ENCODE peak calls at places on chromosomes 1 and 21, in eight cellular contexts. One of them, this sample, is unnamed.
A peak's percentile ranks its signal among the peaks of the same experiment; 100 is the strongest.

GRCh38 chr1:199007423-199007822 is 368.6 kb downstream of the PTPRC start:
- DNase-seq in stimulated activated CD8-positive, alpha-beta memory T cell treated with anti-CD3 and anti-CD28 coated beads, Interleukin-2, amount 100 ng/mL, for 1 hour: no peak
- DNase-seq in A549: no peak
- DNase-seq in HT1080: peak; percentile 24
- DNase-seq in omental fat pad: no peak
- DNase-seq in BJ: no peak
- DNase-seq in AG10803: peak; percentile 5
- DNase-seq in SJSA1: no peak
- DNase-seq in this sample: no peak

GRCh38 chr1:64549464-64550239 is 79.7 kb downstream of the CACHD1 start:
- DNase-seq in stimulated activated CD8-positive, alpha-beta memory T cell treated with anti-CD3 and anti-CD28 coated beads, Interleukin-2, amount 100 ng/mL, for 1 hour: no peak
- DNase-seq in A549: no peak
- DNase-seq in HT1080: no peak
- DNase-seq in omental fat pad: no peak
- DNase-seq in BJ: no peak
- DNase-seq in AG10803: no peak
- DNase-seq in SJSA1: no peak
- DNase-seq in this sample: no peak

GRCh38 chr1:158060001-158060400 is 66.6 kb downstream of the KIRREL1 start:
- DNase-seq in stimulated activated CD8-positive, alpha-beta memory T cell treated with anti-CD3 and anti-CD28 coated beads, Interleukin-2, amount 100 ng/mL, for 1 hour: no peak
- DNase-seq in A549: no peak
- DNase-seq in HT1080: no peak
- DNase-seq in omental fat pad: no peak
- DNase-seq in BJ: no peak
- DNase-seq in AG10803: no peak
- DNase-seq in SJSA1: no peak
- DNase-seq in this sample: no peak

GRCh38 chr1:20137055-20137454 is 2.1 kb upstream of the PLA2G2F start:
- DNase-seq in stimulated activated CD8-positive, alpha-beta memory T cell treated with anti-CD3 and anti-CD28 coated beads, Interleukin-2, amount 100 ng/mL, for 1 hour: no peak
- DNase-seq in A549: no peak
- DNase-seq in HT1080: no peak
- DNase-seq in omental fat pad: no peak
- DNase-seq in BJ: no peak
- DNase-seq in AG10803: no peak
- DNase-seq in SJSA1: no peak
- DNase-seq in this sample: no peak

GRCh38 chr1:32494196-32494595 is 29.3 kb downstream of the ZBTB8B start:
- DNase-seq in stimulated activated CD8-positive, alpha-beta memory T cell treated with anti-CD3 and anti-CD28 coated beads, Interleukin-2, amount 100 ng/mL, for 1 hour: no peak
- DNase-seq in A549: no peak
- DNase-seq in HT1080: no peak
- DNase-seq in omental fat pad: no peak
- DNase-seq in BJ: no peak
- DNase-seq in AG10803: no peak
- DNase-seq in SJSA1: peak; percentile 9
- DNase-seq in this sample: no peak

GRCh38 chr1:153790996-153791855 is 16.0 kb downstream of the SLC27A3 start:
- DNase-seq in stimulated activated CD8-positive, alpha-beta memory T cell treated with anti-CD3 and anti-CD28 coated beads, Interleukin-2, amount 100 ng/mL, for 1 hour: no peak
- DNase-seq in A549: no peak
- DNase-seq in HT1080: peak; percentile 69
- DNase-seq in omental fat pad: no peak
- DNase-seq in BJ: peak; percentile 75
- DNase-seq in AG10803: peak; percentile 95
- DNase-seq in SJSA1: peak; percentile 66
- DNase-seq in this sample: no peak

GRCh38 chr1:159653201-159653600 is 61.2 kb downstream of the CRP start:
- DNase-seq in stimulated activated CD8-positive, alpha-beta memory T cell treated with anti-CD3 and anti-CD28 coated beads, Interleukin-2, amount 100 ng/mL, for 1 hour: no peak
- DNase-seq in A549: no peak
- DNase-seq in HT1080: no peak
- DNase-seq in omental fat pad: no peak
- DNase-seq in BJ: peak; percentile 33
- DNase-seq in AG10803: peak; percentile 85
- DNase-seq in SJSA1: no peak
- DNase-seq in this sample: no peak

GRCh38 chr1:172308148-172308547 is 112.3 kb upstream of the C1orf105 start:
- DNase-seq in stimulated activated CD8-positive, alpha-beta memory T cell treated with anti-CD3 and anti-CD28 coated beads, Interleukin-2, amount 100 ng/mL, for 1 hour: no peak
- DNase-seq in A549: no peak
- DNase-seq in HT1080: no peak
- DNase-seq in omental fat pad: no peak
- DNase-seq in BJ: no peak
- DNase-seq in AG10803: no peak
- DNase-seq in SJSA1: no peak
- DNase-seq in this sample: no peak

GRCh38 chr1:227429447-227430359 is 111.4 kb upstream of the CDC42BPA start:
- DNase-seq in stimulated activated CD8-positive, alpha-beta memory T cell treated with anti-CD3 and anti-CD28 coated beads, Interleukin-2, amount 100 ng/mL, for 1 hour: no peak
- DNase-seq in A549: no peak
- DNase-seq in HT1080: peak; percentile 56
- DNase-seq in omental fat pad: no peak
- DNase-seq in BJ: peak; percentile 40
- DNase-seq in AG10803: peak; percentile 78
- DNase-seq in SJSA1: peak; percentile 62
- DNase-seq in this sample: no peak

GRCh38 chr1:180632326-180633088 is 685 bp downstream of the XPR1 start:
- DNase-seq in stimulated activated CD8-positive, alpha-beta memory T cell treated with anti-CD3 and anti-CD28 coated beads, Interleukin-2, amount 100 ng/mL, for 1 hour: peak; percentile 8
- DNase-seq in A549: peak; percentile 60
- DNase-seq in HT1080: peak; percentile 19
- DNase-seq in omental fat pad: peak; percentile 39
- DNase-seq in BJ: no peak
- DNase-seq in AG10803: no peak
- DNase-seq in SJSA1: no peak
- DNase-seq in this sample: no peak

GRCh38 chr21:14991957-14992356 is 72.8 kb downstream of the NRIP1 start:
- DNase-seq in stimulated activated CD8-positive, alpha-beta memory T cell treated with anti-CD3 and anti-CD28 coated beads, Interleukin-2, amount 100 ng/mL, for 1 hour: no peak
- DNase-seq in A549: no peak
- DNase-seq in HT1080: peak; percentile 53
- DNase-seq in omental fat pad: no peak
- DNase-seq in BJ: no peak
- DNase-seq in AG10803: no peak
- DNase-seq in SJSA1: peak; percentile 33
- DNase-seq in this sample: no peak

GRCh38 chr1:71861022-71861421 is 421.3 kb downstream of the NEGR1 start:
- DNase-seq in stimulated activated CD8-positive, alpha-beta memory T cell treated with anti-CD3 and anti-CD28 coated beads, Interleukin-2, amount 100 ng/mL, for 1 hour: no peak
- DNase-seq in A549: no peak
- DNase-seq in HT1080: peak; percentile 88
- DNase-seq in omental fat pad: no peak
- DNase-seq in BJ: peak; percentile 23
- DNase-seq in AG10803: peak; percentile 69
- DNase-seq in SJSA1: no peak
- DNase-seq in this sample: no peak

GRCh38 chr1:223837206-223837605 is 8.5 kb downstream of the TP53BP2 start:
- DNase-seq in stimulated activated CD8-positive, alpha-beta memory T cell treated with anti-CD3 and anti-CD28 coated beads, Interleukin-2, amount 100 ng/mL, for 1 hour: no peak
- DNase-seq in A549: no peak
- DNase-seq in HT1080: no peak
- DNase-seq in omental fat pad: no peak
- DNase-seq in BJ: no peak
- DNase-seq in AG10803: no peak
- DNase-seq in SJSA1: no peak
- DNase-seq in this sample: no peak

GRCh38 chr1:213104604-213105003 is 53.6 kb downstream of the RPS6KC1 start:
- DNase-seq in stimulated activated CD8-positive, alpha-beta memory T cell treated with anti-CD3 and anti-CD28 coated beads, Interleukin-2, amount 100 ng/mL, for 1 hour: no peak
- DNase-seq in A549: no peak
- DNase-seq in HT1080: no peak
- DNase-seq in omental fat pad: no peak
- DNase-seq in BJ: no peak
- DNase-seq in AG10803: no peak
- DNase-seq in SJSA1: no peak
- DNase-seq in this sample: no peak

GRCh38 chr1:197144570-197145325 is 1.7 kb downstream of the ASPM start:
- DNase-seq in stimulated activated CD8-positive, alpha-beta memory T cell treated with anti-CD3 and anti-CD28 coated beads, Interleukin-2, amount 100 ng/mL, for 1 hour: no peak
- DNase-seq in A549: no peak
- DNase-seq in HT1080: peak; percentile 31
- DNase-seq in omental fat pad: no peak
- DNase-seq in BJ: no peak
- DNase-seq in AG10803: peak; percentile 28
- DNase-seq in SJSA1: peak; percentile 38
- DNase-seq in this sample: no peak

GRCh38 chr1:235953801-235954200 is 87.1 kb upstream of the LYST start:
- DNase-seq in stimulated activated CD8-positive, alpha-beta memory T cell treated with anti-CD3 and anti-CD28 coated beads, Interleukin-2, amount 100 ng/mL, for 1 hour: no peak
- DNase-seq in A549: no peak
- DNase-seq in HT1080: peak; percentile 80
- DNase-seq in omental fat pad: no peak
- DNase-seq in BJ: peak; percentile 74
- DNase-seq in AG10803: peak; percentile 96
- DNase-seq in SJSA1: peak; percentile 87
- DNase-seq in this sample: no peak

GRCh38 chr1:115404936-115405335 is 66.9 kb upstream of the NGF start:
- DNase-seq in stimulated activated CD8-positive, alpha-beta memory T cell treated with anti-CD3 and anti-CD28 coated beads, Interleukin-2, amount 100 ng/mL, for 1 hour: no peak
- DNase-seq in A549: no peak
- DNase-seq in HT1080: no peak
- DNase-seq in omental fat pad: no peak
- DNase-seq in BJ: no peak
- DNase-seq in AG10803: no peak
- DNase-seq in SJSA1: no peak
- DNase-seq in this sample: no peak

GRCh38 chr1:58855351-58856165 is 71.7 kb upstream of the JUN start:
- DNase-seq in stimulated activated CD8-positive, alpha-beta memory T cell treated with anti-CD3 and anti-CD28 coated beads, Interleukin-2, amount 100 ng/mL, for 1 hour: no peak
- DNase-seq in A549: no peak
- DNase-seq in HT1080: peak; percentile 67
- DNase-seq in omental fat pad: no peak
- DNase-seq in BJ: no peak
- DNase-seq in AG10803: peak; percentile 20
- DNase-seq in SJSA1: peak; percentile 76
- DNase-seq in this sample: no peak

GRCh38 chr21:41758550-41758949 is 8.3 kb downstream of the RIPK4 start:
- DNase-seq in stimulated activated CD8-positive, alpha-beta memory T cell treated with anti-CD3 and anti-CD28 coated beads, Interleukin-2, amount 100 ng/mL, for 1 hour: no peak
- DNase-seq in A549: no peak
- DNase-seq in HT1080: peak; percentile 63
- DNase-seq in omental fat pad: no peak
- DNase-seq in BJ: no peak
- DNase-seq in AG10803: no peak
- DNase-seq in SJSA1: peak; percentile 80
- DNase-seq in this sample: no peak

GRCh38 chr1:68188060-68188538 is 44.2 kb downstream of the WLS start:
- DNase-seq in stimulated activated CD8-positive, alpha-beta memory T cell treated with anti-CD3 and anti-CD28 coated beads, Interleukin-2, amount 100 ng/mL, for 1 hour: no peak
- DNase-seq in A549: no peak
- DNase-seq in HT1080: no peak
- DNase-seq in omental fat pad: no peak
- DNase-seq in BJ: no peak
- DNase-seq in AG10803: no peak
- DNase-seq in SJSA1: peak; percentile 60
- DNase-seq in this sample: no peak

GRCh38 chr1:165383067-165383466 is 26.6 kb upstream of the LMX1A start:
- DNase-seq in stimulated activated CD8-positive, alpha-beta memory T cell treated with anti-CD3 and anti-CD28 coated beads, Interleukin-2, amount 100 ng/mL, for 1 hour: no peak
- DNase-seq in A549: no peak
- DNase-seq in HT1080: peak; percentile 11
- DNase-seq in omental fat pad: no peak
- DNase-seq in BJ: peak; percentile 56
- DNase-seq in AG10803: peak; percentile 94
- DNase-seq in SJSA1: no peak
- DNase-seq in this sample: peak; percentile 79

GRCh38 chr1:67019121-67019520 is 34.8 kb downstream of the SLC35D1 start:
- DNase-seq in stimulated activated CD8-positive, alpha-beta memory T cell treated with anti-CD3 and anti-CD28 coated beads, Interleukin-2, amount 100 ng/mL, for 1 hour: no peak
- DNase-seq in A549: no peak
- DNase-seq in HT1080: no peak
- DNase-seq in omental fat pad: no peak
- DNase-seq in BJ: no peak
- DNase-seq in AG10803: no peak
- DNase-seq in SJSA1: no peak
- DNase-seq in this sample: no peak

GRCh38 chr1:7043729-7044470 is 258.6 kb downstream of the CAMTA1 start:
- DNase-seq in stimulated activated CD8-positive, alpha-beta memory T cell treated with anti-CD3 and anti-CD28 coated beads, Interleukin-2, amount 100 ng/mL, for 1 hour: no peak
- DNase-seq in A549: no peak
- DNase-seq in HT1080: no peak
- DNase-seq in omental fat pad: no peak
- DNase-seq in BJ: no peak
- DNase-seq in AG10803: no peak
- DNase-seq in SJSA1: no peak
- DNase-seq in this sample: no peak

GRCh38 chr1:167627865-167628641 is 2.0 kb upstream of the RCSD1 start:
- DNase-seq in stimulated activated CD8-positive, alpha-beta memory T cell treated with anti-CD3 and anti-CD28 coated beads, Interleukin-2, amount 100 ng/mL, for 1 hour: peak; percentile 36
- DNase-seq in A549: no peak
- DNase-seq in HT1080: peak; percentile 27
- DNase-seq in omental fat pad: no peak
- DNase-seq in BJ: no peak
- DNase-seq in AG10803: no peak
- DNase-seq in SJSA1: no peak
- DNase-seq in this sample: no peak

GRCh38 chr1:203346060-203346754 is 4.7 kb downstream of the FMOD start:
- DNase-seq in stimulated activated CD8-positive, alpha-beta memory T cell treated with anti-CD3 and anti-CD28 coated beads, Interleukin-2, amount 100 ng/mL, for 1 hour: no peak
- DNase-seq in A549: no peak
- DNase-seq in HT1080: no peak
- DNase-seq in omental fat pad: no peak
- DNase-seq in BJ: no peak
- DNase-seq in AG10803: peak; percentile 12
- DNase-seq in SJSA1: no peak
- DNase-seq in this sample: no peak